ENCODE peak calls at places on chromosomes 13 and 19, in six cellular contexts. S is tibial artery; Q is lower lobe of right lung; G is cardiac fibroblast; B is gastrocnemius medialis; I is CD8-positive, alpha-beta T cell. A is an unnamed sample.

GRCh38 chr13:111337206-111337605 is 16.8 kb downstream of the TEX29 start:
- DNase-seq in G (peak), S (no peak), I (no peak), B (no peak), Q (no peak), A (peak)

GRCh38 chr19:14433454-14434156 is 499 bp downstream of the PKN1 start:
- DNase-seq in Q (peak), I (no peak), B (no peak), G (no peak), S (no peak), A (no peak)

GRCh38 chr19:3494051-3494450 is 6.4 kb downstream of the DOHH start:
- DNase-seq in Q (no peak), S (no peak), I (no peak), G (no peak), B (no peak), A (no peak)

GRCh38 chr13:50203256-50204083 is 188.2 kb downstream of the KCNRG start:
- DNase-seq in I (no peak), B (no peak), G (no peak), Q (no peak), S (no peak), A (no peak)

GRCh38 chr19:30227071-30227621 is 145.0 kb upstream of the ZNF536 start:
- DNase-seq in I (no peak), Q (no peak), B (no peak), G (no peak), S (no peak), A (no peak)

GRCh38 chr19:1112254-1113208 is 8.7 kb downstream of the GPX4 start:
- DNase-seq in I (no peak), S (no peak), G (no peak), B (no peak), Q (peak), A (peak)

GRCh38 chr19:16940626-16941025 is 51.8 kb downstream of the F2RL3 start:
- DNase-seq in Q (no peak), S (peak), G (no peak), B (no peak), I (no peak), A (no peak)

GRCh38 chr19:703651-704446 is 4.9 kb upstream of the PALM start:
- DNase-seq in G (peak), S (no peak), Q (peak), B (peak), I (peak), A (peak)

GRCh38 chr13:73767191-73767741 is 366.9 kb downstream of the KLF12 start:
- DNase-seq in I (no peak), G (no peak), S (no peak), B (no peak), Q (no peak), A (no peak)

GRCh38 chr19:41696402-41697197 is 8.5 kb upstream of the CEACAM7 start:
- DNase-seq in B (no peak), S (peak), Q (no peak), G (peak), I (no peak), A (no peak)

GRCh38 chr13:97043302-97043701 is 49.0 kb upstream of the OXGR1 start:
- DNase-seq in I (no peak), G (peak), S (no peak), Q (no peak), B (no peak), A (peak)

GRCh38 chr19:42270346-42271044 is 1.4 kb downstream of the CIC start:
- DNase-seq in Q (peak), G (peak), B (no peak), I (peak), S (peak), A (peak)

GRCh38 chr19:13117772-13118423 is at the start of gene NACC1:
- DNase-seq in I (peak), Q (peak), S (peak), B (peak), G (peak), A (peak)

DNA sequence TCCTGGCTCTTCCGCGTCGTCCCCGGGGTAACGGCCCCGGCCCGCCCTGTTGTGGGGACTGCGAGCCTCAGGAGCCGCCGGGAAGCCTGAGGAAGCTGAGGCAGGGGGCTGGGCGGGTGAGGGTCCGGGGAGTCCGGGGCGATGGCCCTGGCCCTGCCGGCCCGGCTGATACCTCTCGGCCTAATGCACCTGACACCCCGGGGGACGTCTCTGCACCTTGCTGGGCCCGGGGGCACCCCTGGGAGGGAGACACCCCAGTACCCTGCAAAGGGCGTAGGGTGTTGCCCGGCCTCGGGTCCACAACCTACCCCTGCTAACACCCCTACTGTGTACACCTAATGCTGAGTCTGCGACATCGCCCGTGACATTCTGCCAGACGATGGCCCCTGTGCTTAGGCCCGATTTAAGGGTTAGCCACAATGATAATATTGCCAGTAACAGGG is 410 bp downstream of the PIN1 start:
- DNase-seq in I (no peak), G (no peak), Q (no peak), S (no peak), B (no peak), A (no peak)
- H3K4me3 ChIP-seq in I (peak), G (peak), Q (peak), S (peak), B (peak), A (peak)

DNA sequence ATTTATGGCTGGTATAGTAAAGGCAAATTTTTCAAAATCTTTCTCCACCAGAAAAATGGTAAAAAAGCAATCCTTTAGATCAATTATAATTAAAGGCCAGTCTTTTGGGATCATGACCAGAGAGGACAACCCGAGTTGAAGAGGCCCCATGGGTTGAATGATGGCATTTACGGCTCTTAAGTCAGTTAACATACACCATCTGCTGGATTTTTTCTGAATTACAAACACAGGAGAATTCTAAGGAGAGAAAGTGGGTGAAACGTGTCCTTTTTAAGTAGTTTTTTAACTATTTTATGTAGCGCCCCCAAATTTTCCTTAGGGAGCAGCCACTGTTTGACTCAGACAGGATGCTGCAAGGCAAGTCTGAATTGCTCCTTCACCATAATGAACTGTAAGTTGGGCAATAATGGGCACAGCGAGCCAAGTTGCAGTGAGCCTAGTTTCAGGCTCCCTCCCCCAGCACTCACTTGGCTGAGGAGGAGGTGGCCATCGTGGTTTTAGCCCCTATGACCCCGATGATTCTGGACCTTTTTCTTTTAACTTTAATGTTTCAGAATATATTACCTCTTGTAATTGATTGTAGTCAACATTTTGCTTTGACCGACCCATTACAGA is 13.6 kb upstream of the ZNF611 start:
- DNase-seq in Q (no peak), B (no peak), S (no peak), I (no peak), G (peak), A (peak)
- H3K4me3 ChIP-seq in Q (no peak), B (no peak), S (no peak), I (no peak), G (no peak), A (no peak)

GRCh38 chr19:57103573-57104277 is 16.1 kb upstream of the USP29 start:
- DNase-seq in I (peak), Q (no peak), B (no peak), S (peak), G (peak), A (peak)
- H3K4me3 ChIP-seq in I (peak), Q (peak), B (no peak), S (peak), G (peak), A (no peak)

GRCh38 chr13:86000546-86000945 is 201.3 kb upstream of the SLITRK6 start:
- DNase-seq in I (no peak), S (no peak), G (no peak), Q (no peak), B (no peak), A (no peak)

GRCh38 chr13:85990397-85990796 is 191.2 kb upstream of the SLITRK6 start:
- DNase-seq in B (no peak), I (no peak), S (no peak), Q (no peak), G (no peak), A (no peak)

GRCh38 chr13:85993567-85993966 is 194.3 kb upstream of the SLITRK6 start:
- DNase-seq in Q (no peak), S (no peak), G (no peak), I (no peak), B (no peak), A (no peak)

GRCh38 chr13:85997587-85997986 is 198.4 kb upstream of the SLITRK6 start:
- DNase-seq in Q (no peak), B (no peak), I (no peak), G (no peak), S (no peak), A (no peak)

GRCh38 chr13:85995788-85996418 is 196.7 kb upstream of the SLITRK6 start:
- DNase-seq in G (no peak), I (no peak), B (no peak), Q (no peak), S (no peak), A (no peak)
- H3K4me3 ChIP-seq in G (no peak), I (no peak), B (no peak), Q (no peak), S (no peak), A (no peak)

GRCh38 chr19:48255376-48256303 is at the start of gene CARD8:
- DNase-seq in G (peak), Q (peak), S (peak), I (peak), B (peak), A (peak)

GRCh38 chr19:48252625-48253024 is 3.1 kb downstream of the CARD8 start:
- DNase-seq in Q (no peak), S (no peak), G (no peak), I (no peak), B (no peak), A (no peak)

GRCh38 chr19:48253999-48254398 is 1.7 kb downstream of the CARD8 start:
- DNase-seq in I (no peak), S (no peak), B (no peak), Q (no peak), G (no peak), A (no peak)

GRCh38 chr19:48254529-48254970 is 1.2 kb downstream of the CARD8 start:
- DNase-seq in S (no peak), G (no peak), Q (no peak), B (no peak), I (no peak), A (no peak)

GRCh38 chr19:48258350-48258749 is 2.6 kb upstream of the CARD8 start:
- DNase-seq in B (no peak), S (no peak), I (peak), G (peak), Q (no peak), A (no peak)
- H3K4me3 ChIP-seq in B (no peak), S (no peak), I (peak), G (peak), Q (peak), A (no peak)

GRCh38 chr13:28488376-28489005 is 6.4 kb downstream of the FLT1 start:
- DNase-seq in B (no peak), I (no peak), S (no peak), Q (no peak), G (peak), A (peak)

GRCh38 chr13:28486144-28486543 is 8.8 kb downstream of the FLT1 start:
- DNase-seq in B (no peak), S (no peak), I (no peak), G (no peak), Q (no peak), A (no peak)

GRCh38 chr13:28485097-28485496 is 9.8 kb downstream of the FLT1 start:
- DNase-seq in G (no peak), B (no peak), Q (no peak), S (no peak), I (no peak), A (no peak)

GRCh38 chr13:28483313-28483931 is 11.5 kb downstream of the FLT1 start:
- DNase-seq in G (no peak), S (no peak), Q (no peak), I (no peak), B (no peak), A (no peak)

DNA sequence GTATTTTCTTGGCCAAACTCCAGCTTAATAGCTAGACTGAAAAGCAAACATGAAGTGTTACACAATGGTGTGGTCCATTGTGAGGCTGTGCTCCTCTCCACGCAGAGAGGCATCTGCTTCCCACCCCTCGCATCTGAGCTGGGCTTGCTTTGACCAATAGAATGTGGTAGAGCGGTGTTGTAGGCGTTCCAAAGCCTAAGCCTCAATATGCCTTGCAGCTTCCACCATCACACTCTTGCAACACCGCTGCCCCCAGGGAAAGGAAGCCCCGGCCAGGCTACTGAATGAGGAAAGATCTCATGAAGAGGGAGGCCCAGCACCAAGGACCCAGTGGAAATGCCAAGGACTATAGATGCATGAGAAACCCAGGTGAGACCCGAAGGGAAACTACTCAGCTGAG is 9.4 kb downstream of the FLT1 start:
- DNase-seq in I (no peak), B (no peak), S (no peak), Q (no peak), G (no peak), A (no peak)
- H3K4me3 ChIP-seq in I (no peak), B (no peak), S (no peak), Q (no peak), G (no peak), A (no peak)

DNA sequence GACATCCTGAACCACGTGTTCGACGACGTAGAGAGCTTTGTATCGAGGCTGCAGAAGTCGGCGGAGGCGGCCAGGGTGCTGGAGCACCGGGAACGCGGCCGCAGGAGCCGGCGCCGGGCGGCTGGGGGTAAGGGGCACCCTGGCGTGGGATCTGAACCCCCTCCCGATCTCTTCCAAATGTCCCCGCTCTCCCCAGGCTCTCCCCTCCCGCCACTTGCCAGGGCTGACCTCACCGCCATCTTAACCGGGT is 6.0 kb downstream of the EPS8L1 start:
- DNase-seq in G (no peak), B (no peak), I (no peak), Q (no peak), S (no peak), A (no peak)
- H3K4me3 ChIP-seq in G (no peak), B (peak), I (peak), Q (peak), S (peak), A (no peak)

GRCh38 chr19:6891761-6892385 is 4.5 kb downstream of the ADGRE1 start:
- DNase-seq in B (no peak), I (no peak), Q (no peak), G (no peak), S (no peak), A (no peak)
- H3K4me3 ChIP-seq in B (no peak), I (no peak), Q (no peak), G (no peak), S (no peak), A (no peak)

GRCh38 chr19:56114711-56115110 is 6.4 kb downstream of the ZNF787 start:
- DNase-seq in S (no peak), I (no peak), G (no peak), Q (peak), B (no peak), A (no peak)

GRCh38 chr19:56112313-56112709 is 8.8 kb downstream of the ZNF787 start:
- DNase-seq in Q (peak), G (no peak), I (no peak), B (no peak), S (no peak), A (no peak)

GRCh38 chr19:56115490-56115889 is 5.6 kb downstream of the ZNF787 start:
- DNase-seq in G (no peak), S (no peak), Q (peak), I (no peak), B (no peak), A (no peak)

GRCh38 chr19:56113071-56113632 is 7.9 kb downstream of the ZNF787 start:
- DNase-seq in Q (peak), I (no peak), S (no peak), B (no peak), G (no peak), A (no peak)

DNA sequence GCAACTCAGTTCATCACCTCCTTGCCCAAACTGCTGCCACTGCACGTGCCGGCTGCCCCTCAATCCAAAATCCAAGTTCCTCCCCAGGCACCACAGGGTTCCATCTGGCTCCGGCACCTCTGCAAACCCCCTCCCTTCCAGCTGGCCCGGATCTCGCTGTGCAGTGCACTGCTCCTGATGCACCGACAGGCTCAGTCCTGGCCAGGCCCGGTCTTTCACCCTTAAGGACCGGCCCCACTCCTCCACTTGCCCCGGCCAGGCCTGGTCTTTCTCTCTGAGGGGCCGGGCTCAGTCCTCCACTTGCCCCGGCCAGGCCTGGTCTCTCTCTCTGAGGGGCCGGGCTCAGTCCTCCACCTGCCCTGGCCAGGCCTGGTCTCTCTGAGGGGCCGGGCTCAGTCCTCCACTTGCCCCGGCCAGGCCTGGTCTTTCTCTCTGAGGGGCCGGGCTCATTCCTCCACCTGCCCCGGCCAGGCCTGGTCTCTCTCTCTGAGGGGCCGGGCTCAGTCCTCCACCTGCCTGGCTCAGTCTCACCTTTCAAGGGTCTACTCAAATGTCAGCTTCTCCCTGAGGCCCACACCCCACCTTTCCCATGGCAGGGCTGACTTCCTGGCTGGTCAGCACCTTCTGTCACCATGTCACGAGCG is 6.9 kb downstream of the ZNF787 start:
- DNase-seq in I (no peak), S (no peak), G (no peak), Q (peak), B (no peak), A (no peak)
- H3K4me3 ChIP-seq in I (no peak), S (no peak), G (no peak), Q (no peak), B (no peak), A (no peak)

DNA sequence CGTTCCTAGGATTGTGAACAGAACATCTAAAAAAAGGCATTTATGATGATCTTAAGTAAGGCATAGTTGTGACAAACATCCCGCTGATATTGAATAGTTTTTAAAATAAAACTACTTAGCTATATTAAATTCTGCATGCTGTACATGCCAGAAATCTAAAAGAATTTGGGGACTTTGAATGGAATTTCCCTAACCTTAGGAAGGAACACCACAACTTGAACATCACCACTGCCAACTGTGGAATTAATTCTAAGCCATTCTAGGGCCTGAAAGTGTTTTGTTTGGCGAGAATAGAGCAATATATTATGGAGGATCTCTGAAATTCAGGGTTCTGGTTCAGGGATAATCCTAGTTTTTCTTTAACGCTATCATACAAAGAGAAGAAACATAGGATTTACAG is 17.8 kb upstream of the LATS2 start:
- DNase-seq in B (no peak), I (no peak), S (no peak), G (no peak), Q (no peak), A (no peak)
- H3K4me3 ChIP-seq in B (no peak), I (no peak), S (peak), G (no peak), Q (no peak), A (no peak)

A was measured in fibroblast of mammary gland.